ENCODE peak calls at places on chromosomes 6 and 20, in five cellular contexts. One of them, this sample, is unnamed.

GRCh38 chr6:111524252-111524651 is 41.2 kb upstream of the REV3L start:
- DNase-seq in neuronal stem cell: no peak
- DNase-seq in PC-3: no peak
- DNase-seq in naive thymus-derived CD4-positive, alpha-beta T cell: no peak
- DNase-seq in CD4-positive, CD25-positive, alpha-beta regulatory T cell: no peak
- DNase-seq in this sample: no peak

GRCh38 chr6:164247106-164247505 is 832.6 kb downstream of the QKI start:
- DNase-seq in neuronal stem cell: peak; percentile 32
- DNase-seq in PC-3: peak; percentile 29
- DNase-seq in naive thymus-derived CD4-positive, alpha-beta T cell: no peak
- DNase-seq in CD4-positive, CD25-positive, alpha-beta regulatory T cell: no peak
- DNase-seq in this sample: no peak

GRCh38 chr20:3887870-3888614 is 1.1 kb upstream of the PANK2 start:
- DNase-seq in CD4-positive, CD25-positive, alpha-beta regulatory T cell: no peak
- DNase-seq in PC-3: peak; percentile 42
- DNase-seq in neuronal stem cell: no peak
- DNase-seq in naive thymus-derived CD4-positive, alpha-beta T cell: no peak
- DNase-seq in this sample: no peak

GRCh38 chr20:53621482-53622246 is 28.0 kb upstream of the ZNF217 start:
- DNase-seq in PC-3: peak; percentile 100
- DNase-seq in CD4-positive, CD25-positive, alpha-beta regulatory T cell: no peak
- DNase-seq in naive thymus-derived CD4-positive, alpha-beta T cell: no peak
- DNase-seq in neuronal stem cell: no peak
- DNase-seq in this sample: no peak

GRCh38 chr6:147322299-147323162 is 118.3 kb downstream of the STXBP5 start:
- DNase-seq in CD4-positive, CD25-positive, alpha-beta regulatory T cell: no peak
- DNase-seq in PC-3: no peak
- DNase-seq in naive thymus-derived CD4-positive, alpha-beta T cell: peak; percentile 37
- DNase-seq in neuronal stem cell: no peak
- DNase-seq in this sample: no peak

GRCh38 chr6:43269273-43270007 is 26.2 kb downstream of the TTBK1 start:
- DNase-seq in CD4-positive, CD25-positive, alpha-beta regulatory T cell: peak; percentile 20
- DNase-seq in neuronal stem cell: no peak
- DNase-seq in PC-3: no peak
- DNase-seq in naive thymus-derived CD4-positive, alpha-beta T cell: peak; percentile 45
- DNase-seq in this sample: peak; percentile 22

GRCh38 chr6:106823732-106824351 is 150.7 kb downstream of the CD24 start:
- DNase-seq in neuronal stem cell: no peak
- DNase-seq in CD4-positive, CD25-positive, alpha-beta regulatory T cell: no peak
- DNase-seq in naive thymus-derived CD4-positive, alpha-beta T cell: no peak
- DNase-seq in PC-3: no peak
- DNase-seq in this sample: no peak

GRCh38 chr6:150149146-150149545 is 6.3 kb downstream of the PPP1R14C start:
- DNase-seq in neuronal stem cell: peak; percentile 29
- DNase-seq in CD4-positive, CD25-positive, alpha-beta regulatory T cell: no peak
- DNase-seq in naive thymus-derived CD4-positive, alpha-beta T cell: no peak
- DNase-seq in PC-3: no peak
- DNase-seq in this sample: no peak

DNA sequence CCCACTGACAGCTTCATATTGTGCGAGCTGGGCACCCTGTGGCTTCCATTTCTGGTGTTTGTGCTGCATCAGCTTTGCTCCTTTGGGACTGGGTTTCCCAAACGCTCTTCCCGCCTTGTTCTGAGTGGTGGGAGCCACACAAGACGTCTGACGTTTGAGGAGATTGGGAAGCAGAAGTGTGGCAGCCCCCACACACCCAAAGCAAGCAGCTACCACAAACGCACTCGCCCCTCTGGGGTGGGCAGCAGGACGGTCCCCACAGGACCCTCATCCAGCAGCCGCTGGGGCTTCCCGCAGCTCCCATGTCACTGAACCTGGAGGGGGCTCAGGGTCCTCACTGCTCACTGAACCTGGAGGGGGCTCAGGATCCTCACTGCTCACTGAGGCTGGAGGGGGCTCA is 229.6 kb downstream of the ERMARD start:
- DNase-seq in CD4-positive, CD25-positive, alpha-beta regulatory T cell: no peak
- DNase-seq in PC-3: no peak
- DNase-seq in neuronal stem cell: no peak
- DNase-seq in naive thymus-derived CD4-positive, alpha-beta T cell: no peak
- DNase-seq in this sample: no peak
- H3K9me3 ChIP-seq in CD4-positive, CD25-positive, alpha-beta regulatory T cell: no peaks in the 10 kb centered on the region
- H3K9me3 ChIP-seq in PC-3: no peaks in the 10 kb centered on the region
- H3K9me3 ChIP-seq in neuronal stem cell: no peaks in the 10 kb centered on the region
- H3K9me3 ChIP-seq in naive thymus-derived CD4-positive, alpha-beta T cell: no peaks in the 10 kb centered on the region
- H3K9me3 ChIP-seq in this sample: no peaks in the 10 kb centered on the region

DNA sequence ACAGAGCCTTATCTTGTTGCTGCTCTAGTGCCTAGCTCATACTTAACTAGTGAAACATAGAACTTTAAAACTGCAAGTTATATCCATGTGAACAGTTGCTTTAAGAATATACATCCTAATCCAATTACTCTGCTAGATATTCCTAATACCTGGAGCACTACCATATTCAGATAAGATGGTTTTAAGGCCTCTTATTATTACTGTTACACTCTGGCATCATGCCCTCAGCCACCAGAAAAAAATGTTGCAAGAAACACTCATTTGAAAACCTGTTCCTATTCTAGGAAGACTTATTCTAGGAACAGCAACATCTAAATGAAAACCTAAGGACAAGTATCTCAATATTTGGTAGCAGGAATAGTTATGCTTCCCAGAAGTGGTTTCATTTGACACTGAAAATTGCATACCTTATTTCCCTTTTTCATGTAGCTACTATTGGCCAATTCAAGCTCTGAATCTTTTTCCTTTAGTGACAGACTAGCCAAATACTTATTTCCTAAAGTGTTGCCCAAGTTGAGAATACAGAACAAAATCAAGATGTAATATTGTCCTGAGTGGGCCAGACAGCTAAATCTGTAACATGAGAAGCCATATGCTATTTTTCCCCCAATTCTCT is 4.8 kb upstream of the MTFR2 start:
- DNase-seq in neuronal stem cell: no peak
- DNase-seq in naive thymus-derived CD4-positive, alpha-beta T cell: no peak
- DNase-seq in CD4-positive, CD25-positive, alpha-beta regulatory T cell: no peak
- DNase-seq in PC-3: no peak
- DNase-seq in this sample: no peak
- H3K9me3 ChIP-seq in neuronal stem cell: no peaks in the 10 kb centered on the region
- H3K9me3 ChIP-seq in naive thymus-derived CD4-positive, alpha-beta T cell: no peaks in the 10 kb centered on the region
- H3K9me3 ChIP-seq in CD4-positive, CD25-positive, alpha-beta regulatory T cell: no peaks in the 10 kb centered on the region
- H3K9me3 ChIP-seq in PC-3: no peaks in the 10 kb centered on the region
- H3K9me3 ChIP-seq in this sample: no peaks in the 10 kb centered on the region

GRCh38 chr20:63387917-63388316 is 26.8 kb upstream of the CHRNA4 start:
- DNase-seq in neuronal stem cell: no peak
- DNase-seq in CD4-positive, CD25-positive, alpha-beta regulatory T cell: no peak
- DNase-seq in naive thymus-derived CD4-positive, alpha-beta T cell: no peak
- DNase-seq in PC-3: no peak
- DNase-seq in this sample: no peak
- H3K9me3 ChIP-seq in neuronal stem cell: peaks cover 27% of the 10 kb centered on the region
- H3K9me3 ChIP-seq in CD4-positive, CD25-positive, alpha-beta regulatory T cell: peaks cover 9% of the 10 kb centered on the region
- H3K9me3 ChIP-seq in naive thymus-derived CD4-positive, alpha-beta T cell: peaks cover 10% of the 10 kb centered on the region
- H3K9me3 ChIP-seq in PC-3: peaks cover 9% of the 10 kb centered on the region
- H3K9me3 ChIP-seq in this sample: no peaks in the 10 kb centered on the region

GRCh38 chr20:32440758-32441078 is 82.6 kb downstream of the ASXL1 start:
- DNase-seq in PC-3: no peak
- DNase-seq in naive thymus-derived CD4-positive, alpha-beta T cell: no peak
- DNase-seq in neuronal stem cell: no peak
- DNase-seq in CD4-positive, CD25-positive, alpha-beta regulatory T cell: no peak
- DNase-seq in this sample: no peak

GRCh38 chr20:32439132-32439829 is 81.2 kb downstream of the ASXL1 start:
- DNase-seq in naive thymus-derived CD4-positive, alpha-beta T cell: no peak
- DNase-seq in PC-3: no peak
- DNase-seq in CD4-positive, CD25-positive, alpha-beta regulatory T cell: no peak
- DNase-seq in neuronal stem cell: no peak
- DNase-seq in this sample: peak; percentile 1

GRCh38 chr20:32441638-32442037 is 83.5 kb downstream of the ASXL1 start:
- DNase-seq in neuronal stem cell: no peak
- DNase-seq in naive thymus-derived CD4-positive, alpha-beta T cell: no peak
- DNase-seq in CD4-positive, CD25-positive, alpha-beta regulatory T cell: no peak
- DNase-seq in PC-3: no peak
- DNase-seq in this sample: no peak

GRCh38 chr20:32438331-32438858 is 80.3 kb downstream of the ASXL1 start:
- DNase-seq in neuronal stem cell: no peak
- DNase-seq in naive thymus-derived CD4-positive, alpha-beta T cell: no peak
- DNase-seq in PC-3: no peak
- DNase-seq in CD4-positive, CD25-positive, alpha-beta regulatory T cell: no peak
- DNase-seq in this sample: no peak

DNA sequence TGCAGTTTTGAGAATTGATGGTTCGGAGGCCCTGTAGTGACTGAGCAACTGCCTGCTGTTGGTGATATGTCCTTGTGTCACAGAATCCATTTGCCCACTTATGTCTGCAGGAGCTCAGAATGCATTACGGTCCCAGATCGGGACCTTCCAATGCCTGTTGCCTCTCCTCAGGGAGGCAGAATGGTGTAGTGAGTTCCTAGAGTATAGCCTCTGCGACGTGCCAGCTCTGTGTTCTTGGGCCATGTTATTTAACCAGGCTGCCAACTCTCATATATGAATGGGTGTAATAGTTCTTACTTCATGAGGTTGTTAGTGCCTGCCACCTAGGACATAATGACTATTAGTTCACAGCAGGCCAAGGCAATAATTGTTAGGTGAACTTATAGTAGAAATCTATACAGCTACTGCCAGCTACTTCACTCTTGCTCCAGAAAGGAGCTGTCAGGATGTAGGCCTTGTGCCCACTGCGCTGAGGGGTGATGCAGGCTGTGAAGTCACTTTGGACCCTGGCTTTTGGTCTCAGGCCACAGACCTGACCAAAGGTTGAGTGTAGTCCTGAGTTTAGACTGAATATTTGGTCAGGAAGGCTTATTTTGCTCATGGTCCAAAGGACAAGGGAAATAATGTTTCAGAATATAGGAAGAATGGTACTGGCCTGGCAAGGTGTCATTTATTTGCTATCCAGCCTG is 82.1 kb downstream of the ASXL1 start:
- DNase-seq in naive thymus-derived CD4-positive, alpha-beta T cell: no peak
- DNase-seq in CD4-positive, CD25-positive, alpha-beta regulatory T cell: no peak
- DNase-seq in PC-3: no peak
- DNase-seq in neuronal stem cell: no peak
- DNase-seq in this sample: no peak
- H3K9me3 ChIP-seq in naive thymus-derived CD4-positive, alpha-beta T cell: no peaks in the 10 kb centered on the region
- H3K9me3 ChIP-seq in CD4-positive, CD25-positive, alpha-beta regulatory T cell: no peaks in the 10 kb centered on the region
- H3K9me3 ChIP-seq in PC-3: no peaks in the 10 kb centered on the region
- H3K9me3 ChIP-seq in neuronal stem cell: peaks cover 2% of the 10 kb centered on the region
- H3K9me3 ChIP-seq in this sample: no peaks in the 10 kb centered on the region

DNA sequence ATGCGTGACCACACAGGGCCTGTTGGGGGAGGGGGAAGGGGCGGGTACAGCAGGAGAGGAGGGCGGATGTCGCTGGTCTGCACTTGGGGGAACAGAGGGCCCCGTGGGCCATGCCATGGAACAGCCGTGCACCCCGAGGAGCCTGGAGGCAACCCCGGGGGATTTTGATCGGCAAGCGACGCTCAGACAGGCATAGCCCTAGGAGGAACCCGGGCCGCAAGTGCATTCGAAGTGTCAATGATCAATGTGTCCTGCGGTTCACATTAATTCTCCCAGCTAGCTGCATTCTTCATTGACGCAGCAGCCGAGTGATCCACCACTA is 772.8 kb upstream of the DEFB115 start:
- DNase-seq in naive thymus-derived CD4-positive, alpha-beta T cell: no peak
- DNase-seq in CD4-positive, CD25-positive, alpha-beta regulatory T cell: no peak
- DNase-seq in neuronal stem cell: no peak
- DNase-seq in PC-3: no peak
- DNase-seq in this sample: no peak
- H3K9me3 ChIP-seq in naive thymus-derived CD4-positive, alpha-beta T cell: peaks cover 6% of the 10 kb centered on the region
- H3K9me3 ChIP-seq in CD4-positive, CD25-positive, alpha-beta regulatory T cell: peaks cover 32% of the 10 kb centered on the region
- H3K9me3 ChIP-seq in neuronal stem cell: peaks cover 5% of the 10 kb centered on the region
- H3K9me3 ChIP-seq in PC-3: peaks cover 6% of the 10 kb centered on the region
- H3K9me3 ChIP-seq in this sample: no peaks in the 10 kb centered on the region